ENCODE peak calls at places on chromosome 10, in seven cellular contexts. One of them, this sample, is unnamed.

GRCh38 chr10:32318476-32318896 is 28.5 kb downstream of the EPC1 start:
- DNase-seq in IMR-90: no peak
- DNase-seq in kidney epithelial cell: no peak
- DNase-seq in activated CD4-positive, CD25-positive, alpha-beta regulatory T cell treated with anti-CD3 and anti-CD28 coated beads, Interleukin-2, amount 50 U/mL, for 72 hours: no peak
- DNase-seq in T-cell: no peak
- DNase-seq in OCI-LY7: peak
- DNase-seq in NCI-H748 treated with DMSO at 0.1 percent for 48 hours: no peak
- DNase-seq in this sample: no peak

GRCh38 chr10:43295436-43295835 is 28.6 kb upstream of the RASGEF1A start:
- DNase-seq in NCI-H748 treated with DMSO at 0.1 percent for 48 hours: no peak
- DNase-seq in IMR-90: no peak
- DNase-seq in OCI-LY7: no peak
- DNase-seq in kidney epithelial cell: no peak
- DNase-seq in activated CD4-positive, CD25-positive, alpha-beta regulatory T cell treated with anti-CD3 and anti-CD28 coated beads, Interleukin-2, amount 50 U/mL, for 72 hours: peak
- DNase-seq in T-cell: no peak
- DNase-seq in this sample: no peak

GRCh38 chr10:52400564-52400963 is 86.5 kb downstream of the DKK1 start:
- DNase-seq in activated CD4-positive, CD25-positive, alpha-beta regulatory T cell treated with anti-CD3 and anti-CD28 coated beads, Interleukin-2, amount 50 U/mL, for 72 hours: no peak
- DNase-seq in kidney epithelial cell: no peak
- DNase-seq in IMR-90: peak
- DNase-seq in OCI-LY7: no peak
- DNase-seq in T-cell: no peak
- DNase-seq in NCI-H748 treated with DMSO at 0.1 percent for 48 hours: no peak
- DNase-seq in this sample: no peak

GRCh38 chr10:69578508-69578991 is 5.3 kb upstream of the NEUROG3 start:
- DNase-seq in kidney epithelial cell: no peak
- DNase-seq in T-cell: no peak
- DNase-seq in activated CD4-positive, CD25-positive, alpha-beta regulatory T cell treated with anti-CD3 and anti-CD28 coated beads, Interleukin-2, amount 50 U/mL, for 72 hours: no peak
- DNase-seq in NCI-H748 treated with DMSO at 0.1 percent for 48 hours: no peak
- DNase-seq in OCI-LY7: no peak
- DNase-seq in IMR-90: no peak
- DNase-seq in this sample: no peak

GRCh38 chr10:36448760-36449681 is 676.4 kb upstream of the ANKRD30A start:
- DNase-seq in OCI-LY7: no peak
- DNase-seq in NCI-H748 treated with DMSO at 0.1 percent for 48 hours: peak
- DNase-seq in kidney epithelial cell: no peak
- DNase-seq in T-cell: no peak
- DNase-seq in activated CD4-positive, CD25-positive, alpha-beta regulatory T cell treated with anti-CD3 and anti-CD28 coated beads, Interleukin-2, amount 50 U/mL, for 72 hours: no peak
- DNase-seq in IMR-90: peak
- DNase-seq in this sample: peak

GRCh38 chr10:119849031-119849789 is 23.4 kb downstream of the MCMBP start:
- DNase-seq in OCI-LY7: no peak
- DNase-seq in NCI-H748 treated with DMSO at 0.1 percent for 48 hours: no peak
- DNase-seq in IMR-90: peak
- DNase-seq in kidney epithelial cell: peak
- DNase-seq in T-cell: no peak
- DNase-seq in activated CD4-positive, CD25-positive, alpha-beta regulatory T cell treated with anti-CD3 and anti-CD28 coated beads, Interleukin-2, amount 50 U/mL, for 72 hours: no peak
- DNase-seq in this sample: no peak

GRCh38 chr10:71040890-71041590 is 152.7 kb upstream of the PCBD1 start:
- DNase-seq in activated CD4-positive, CD25-positive, alpha-beta regulatory T cell treated with anti-CD3 and anti-CD28 coated beads, Interleukin-2, amount 50 U/mL, for 72 hours: no peak
- DNase-seq in NCI-H748 treated with DMSO at 0.1 percent for 48 hours: no peak
- DNase-seq in T-cell: no peak
- DNase-seq in IMR-90: no peak
- DNase-seq in kidney epithelial cell: no peak
- DNase-seq in OCI-LY7: no peak
- DNase-seq in this sample: peak

GRCh38 chr10:14604181-14605142 is 170.2 kb downstream of the FAM107B start:
- DNase-seq in activated CD4-positive, CD25-positive, alpha-beta regulatory T cell treated with anti-CD3 and anti-CD28 coated beads, Interleukin-2, amount 50 U/mL, for 72 hours: peak
- DNase-seq in IMR-90: peak
- DNase-seq in OCI-LY7: peak
- DNase-seq in T-cell: peak
- DNase-seq in kidney epithelial cell: no peak
- DNase-seq in NCI-H748 treated with DMSO at 0.1 percent for 48 hours: peak
- DNase-seq in this sample: peak

GRCh38 chr10:120131183-120131582 is 238.7 kb downstream of the SEC23IP start:
- DNase-seq in T-cell: no peak
- DNase-seq in activated CD4-positive, CD25-positive, alpha-beta regulatory T cell treated with anti-CD3 and anti-CD28 coated beads, Interleukin-2, amount 50 U/mL, for 72 hours: no peak
- DNase-seq in OCI-LY7: peak
- DNase-seq in IMR-90: no peak
- DNase-seq in NCI-H748 treated with DMSO at 0.1 percent for 48 hours: no peak
- DNase-seq in kidney epithelial cell: peak
- DNase-seq in this sample: no peak

GRCh38 chr10:91700788-91701444 is 68.0 kb upstream of the PPP1R3C start:
- DNase-seq in kidney epithelial cell: no peak
- DNase-seq in NCI-H748 treated with DMSO at 0.1 percent for 48 hours: no peak
- DNase-seq in activated CD4-positive, CD25-positive, alpha-beta regulatory T cell treated with anti-CD3 and anti-CD28 coated beads, Interleukin-2, amount 50 U/mL, for 72 hours: no peak
- DNase-seq in IMR-90: peak
- DNase-seq in T-cell: no peak
- DNase-seq in OCI-LY7: no peak
- DNase-seq in this sample: no peak

GRCh38 chr10:60573342-60573741 is 183.7 kb upstream of the ANK3 start:
- DNase-seq in IMR-90: no peak
- DNase-seq in T-cell: no peak
- DNase-seq in kidney epithelial cell: peak
- DNase-seq in NCI-H748 treated with DMSO at 0.1 percent for 48 hours: no peak
- DNase-seq in OCI-LY7: no peak
- DNase-seq in activated CD4-positive, CD25-positive, alpha-beta regulatory T cell treated with anti-CD3 and anti-CD28 coated beads, Interleukin-2, amount 50 U/mL, for 72 hours: peak
- DNase-seq in this sample: peak

GRCh38 chr10:35336084-35336831 is at the start of gene CCNY:
- DNase-seq in kidney epithelial cell: no peak
- DNase-seq in activated CD4-positive, CD25-positive, alpha-beta regulatory T cell treated with anti-CD3 and anti-CD28 coated beads, Interleukin-2, amount 50 U/mL, for 72 hours: peak
- DNase-seq in NCI-H748 treated with DMSO at 0.1 percent for 48 hours: peak
- DNase-seq in OCI-LY7: peak
- DNase-seq in IMR-90: peak
- DNase-seq in T-cell: peak
- DNase-seq in this sample: peak

GRCh38 chr10:113027574-113028392 is 77.7 kb downstream of the TCF7L2 start:
- DNase-seq in kidney epithelial cell: no peak
- DNase-seq in IMR-90: no peak
- DNase-seq in T-cell: no peak
- DNase-seq in OCI-LY7: no peak
- DNase-seq in NCI-H748 treated with DMSO at 0.1 percent for 48 hours: no peak
- DNase-seq in activated CD4-positive, CD25-positive, alpha-beta regulatory T cell treated with anti-CD3 and anti-CD28 coated beads, Interleukin-2, amount 50 U/mL, for 72 hours: no peak
- DNase-seq in this sample: no peak

GRCh38 chr10:96947036-96947435 is 114.9 kb downstream of the LCOR start:
- DNase-seq in NCI-H748 treated with DMSO at 0.1 percent for 48 hours: no peak
- DNase-seq in IMR-90: no peak
- DNase-seq in kidney epithelial cell: no peak
- DNase-seq in activated CD4-positive, CD25-positive, alpha-beta regulatory T cell treated with anti-CD3 and anti-CD28 coated beads, Interleukin-2, amount 50 U/mL, for 72 hours: no peak
- DNase-seq in OCI-LY7: no peak
- DNase-seq in T-cell: no peak
- DNase-seq in this sample: no peak

This sample was measured in COR-L47.